ENCODE peak calls at places on chromosomes 16 and 17, in nine cellular contexts. N, Y, O, X, A, K, C, I and E are unnamed samples.

GRCh38 chr17:36069131-36069530 is 5.1 kb downstream of the CCL18 start:
- DNase-seq in K (no peak), C (no peak), X (no peak), N (no peak), A (no peak), I (no peak), Y (no peak), O (no peak), E (no peak)

GRCh38 chr17:80247561-80247960 is 13.1 kb upstream of the RNF213 start:
- DNase-seq in A (no peak), X (no peak), I (no peak), O (no peak), C (no peak), N (no peak), K (no peak), Y (no peak), E (no peak)

GRCh38 chr17:72587773-72588511 is 467.1 kb downstream of the SOX9 start:
- DNase-seq in K (no peak), O (peak), X (no peak), I (peak), A (peak), C (peak), N (no peak), Y (no peak), E (no peak)

GRCh38 chr16:72877374-72878028 is 170.4 kb downstream of the ZFHX3 start:
- DNase-seq in A (peak), X (no peak), K (no peak), I (peak), N (no peak), O (peak), C (peak), Y (no peak), E (no peak)

GRCh38 chr17:74368341-74369152 is 1.2 kb downstream of the GPR142 start:
- DNase-seq in I (peak), C (peak), A (peak), N (no peak), K (peak), X (peak), Y (peak), O (peak), E (no peak)

GRCh38 chr16:31202402-31203385 is at the start of gene PYCARD:
- DNase-seq in A (peak), C (peak), K (no peak), X (no peak), I (no peak), Y (no peak), O (no peak), N (no peak), E (no peak)

GRCh38 chr16:57830890-57831484 is 28.7 kb upstream of the KIFC3 start:
- DNase-seq in C (peak), N (no peak), I (no peak), X (no peak), Y (no peak), A (no peak), K (no peak), O (no peak), E (no peak)

GRCh38 chr17:7881655-7882054 is 6.9 kb upstream of the CHD3 start:
- DNase-seq in C (no peak), N (no peak), A (no peak), K (no peak), X (peak), I (no peak), Y (no peak), O (no peak), E (no peak)

GRCh38 chr17:41835214-41835799 is 725 bp downstream of the NT5C3B start:
- DNase-seq in K (no peak), I (no peak), O (no peak), A (no peak), Y (no peak), C (no peak), X (no peak), N (no peak), E (no peak)

GRCh38 chr17:44979426-44980273 is 11.5 kb upstream of the C1QL1 start:
- DNase-seq in X (no peak), C (no peak), A (no peak), I (no peak), N (no peak), Y (no peak), O (no peak), K (no peak), E (no peak)

GRCh38 chr17:28743243-28744103 is at the start of gene TRAF4:
- DNase-seq in X (peak), K (peak), I (peak), Y (peak), C (peak), A (peak), O (peak), N (peak), E (peak)

GRCh38 chr16:24070851-24071250 is 185.3 kb upstream of the CACNG3 start:
- DNase-seq in Y (no peak), N (peak), X (no peak), K (no peak), C (no peak), I (peak), A (peak), O (peak), E (no peak)

GRCh38 chr16:1381655-1382406 is 30.1 kb downstream of the GNPTG start:
- DNase-seq in I (no peak), C (no peak), Y (no peak), K (no peak), O (no peak), X (no peak), A (no peak), N (no peak), E (no peak)